ENCODE peak calls at places on chromosomes 2 and 18, in four cellular contexts. R is cardiac fibroblast, E is WERI-Rb-1, O is esophagus muscularis mucosa. Z is an unnamed sample.

GRCh38 chr2:100529176-100529575 is 33.6 kb upstream of the PDCL3 start:
- DNase-seq in E (no peak), R (no peak), O (no peak), Z (no peak)

GRCh38 chr2:207491086-207491485 is 38.7 kb upstream of the CREB1 start:
- DNase-seq in E (no peak), O (peak; percentile 29), R (no peak), Z (no peak)

GRCh38 chr2:47173986-47174730 is 19.1 kb upstream of the STPG4 start:
- DNase-seq in O (no peak), R (no peak), E (no peak), Z (no peak)

GRCh38 chr2:96895709-96896651 is 26.1 kb upstream of the SEMA4C start:
- DNase-seq in E (peak; percentile 37), O (no peak), R (no peak), Z (peak; percentile 72)

GRCh38 chr2:58535994-58536393 is 294.9 kb upstream of the FANCL start:
- DNase-seq in E (no peak), R (no peak), O (no peak), Z (no peak)

GRCh38 chr2:6452702-6453481 is 412.8 kb downstream of the CMPK2 start:
- DNase-seq in O (no peak), R (no peak), E (no peak), Z (peak; percentile 38)

GRCh38 chr2:46315103-46315890 is 18.1 kb downstream of the EPAS1 start:
- DNase-seq in O (peak; percentile 96), E (no peak), R (peak; percentile 98), Z (peak; percentile 97)

GRCh38 chr2:235685024-235685721 is 191.3 kb downstream of the AGAP1 start:
- DNase-seq in E (no peak), R (peak; percentile 41), O (no peak), Z (no peak)

GRCh38 chr2:27212626-27213471 is 781 bp upstream of the SLC5A6 start:
- DNase-seq in E (peak; percentile 22), R (peak; percentile 71), O (no peak), Z (peak; percentile 56)

GRCh38 chr2:239313776-239314175 is 87.0 kb downstream of the HDAC4 start:
- DNase-seq in O (no peak), R (no peak), E (no peak), Z (no peak)

GRCh38 chr2:233247744-233248143 is 3.7 kb upstream of the ATG16L1 start:
- DNase-seq in E (no peak), O (no peak), R (no peak), Z (peak; percentile 99)

GRCh38 chr2:240211096-240211495 is 70.6 kb upstream of the OTOS start:
- DNase-seq in E (no peak), O (no peak), R (no peak), Z (no peak)

GRCh38 chr2:198116652-198117175 is 312.3 kb downstream of the PLCL1 start:
- DNase-seq in E (no peak), R (peak; percentile 65), O (no peak), Z (no peak)

GRCh38 chr2:55986700-55987440 is 63.3 kb upstream of the EFEMP1 start:
- DNase-seq in E (no peak), O (no peak), R (peak; percentile 58), Z (peak; percentile 5)

GRCh38 chr2:190404487-190404886 is 3.7 kb upstream of the MFSD6 start:
- DNase-seq in E (no peak), R (peak; percentile 29), O (no peak), Z (peak; percentile 90)

GRCh38 chr2:188580738-188581137 is 289.1 kb downstream of the GULP1 start:
- DNase-seq in O (no peak), R (no peak), E (no peak), Z (peak; percentile 32)

GRCh38 chr18:62802523-62802922 is 87.2 kb downstream of the PHLPP1 start:
- DNase-seq in O (no peak), R (peak; percentile 37), E (no peak), Z (peak; percentile 27)
- TF ChIP-seq CTCF in O (peak; percentile 20), R (peak; percentile 8), E (no peak), Z (peak; percentile 35)

GRCh38 chr2:67846341-67847070 is 216.3 kb downstream of the C1D start:
- DNase-seq in E (peak; percentile 68), O (peak; percentile 97), R (peak; percentile 97), Z (peak; percentile 98)
- H3K4me3 ChIP-seq in E (no peak overlapping the region), O (peak overlapping the region; percentile 33), R (no peak overlapping the region), Z (no peak overlapping the region)

DNA sequence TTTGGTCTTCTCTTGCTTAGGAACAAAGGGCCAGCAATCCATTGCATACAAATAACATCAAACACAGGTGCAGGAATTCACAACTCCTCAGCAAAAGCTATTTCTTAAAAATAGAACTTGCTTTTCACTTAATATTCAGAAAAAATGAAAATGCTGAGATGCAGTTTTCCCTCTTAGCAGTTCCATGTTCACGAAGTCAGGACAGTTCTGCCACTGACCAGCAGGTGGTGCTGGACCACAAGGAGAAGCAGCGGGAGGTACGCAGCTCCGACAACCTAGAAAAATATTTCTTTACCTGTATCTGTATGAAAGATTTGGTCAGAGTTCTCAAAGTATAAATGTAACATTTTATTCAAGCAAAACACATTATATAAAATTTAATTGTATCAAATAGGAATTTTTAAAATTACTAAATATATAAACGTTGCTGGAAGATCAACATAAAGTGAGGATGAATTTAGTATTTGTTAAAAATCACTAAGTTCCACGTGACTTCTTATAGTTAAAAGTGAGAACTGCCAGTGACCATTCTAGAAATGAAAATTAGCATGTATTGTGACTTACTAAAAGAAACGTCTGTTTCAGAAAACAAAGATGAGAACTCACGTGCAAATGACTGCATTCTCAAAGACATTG is 48.8 kb downstream of the ADNP2 start:
- DNase-seq in E (peak; percentile 82), R (peak; percentile 82), O (no peak), Z (peak; percentile 83)
- TF ChIP-seq CTCF in E (peak; percentile 88), R (peak; percentile 98), O (peak; percentile 94), Z (peak; percentile 99)

GRCh38 chr2:98703738-98704137 is 27.2 kb downstream of the MGAT4A start:
- DNase-seq in O (no peak), R (no peak), E (no peak), Z (no peak)
- H3K4me3 ChIP-seq in O (no peak overlapping the region), R (no peak overlapping the region), E (no peak overlapping the region), Z (no peak overlapping the region)

DNA sequence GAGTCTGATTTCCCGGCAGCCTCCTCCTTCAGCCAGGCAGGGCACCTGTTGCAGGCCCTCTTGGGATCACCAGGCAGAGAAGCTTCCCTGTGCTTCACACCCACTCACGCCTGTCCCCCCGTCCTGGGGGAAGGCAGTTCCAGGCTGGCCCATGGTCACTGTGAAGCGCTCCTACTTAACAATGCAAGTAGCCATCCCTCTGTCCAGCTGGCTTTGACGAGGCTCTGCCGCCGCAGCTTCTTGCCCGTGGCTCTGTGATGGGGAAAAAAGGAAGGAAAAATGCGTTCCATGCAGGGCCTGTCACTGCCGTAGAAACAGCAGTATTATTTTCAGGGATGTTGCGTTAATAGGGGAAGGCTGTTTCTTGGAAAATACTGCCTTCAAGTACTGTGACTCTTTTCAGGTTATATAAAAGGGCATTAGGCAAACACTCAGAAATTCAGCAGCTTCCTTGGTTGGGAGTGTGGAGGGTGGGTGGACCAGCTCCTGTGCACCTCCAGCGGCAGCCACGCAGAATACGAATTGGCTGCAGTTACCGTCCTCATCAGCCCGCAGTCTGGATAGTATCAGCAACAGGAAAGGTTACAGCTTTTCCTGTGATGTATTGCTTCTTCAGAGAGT is 232.3 kb downstream of the KLHL29 start:
- DNase-seq in O (no peak), E (no peak), R (peak; percentile 87), Z (no peak)
- TF ChIP-seq CTCF in O (peak; percentile 69), E (no peak), R (peak; percentile 47), Z (peak; percentile 32)

GRCh38 chr2:200786423-200786822 is 25.3 kb upstream of the BZW1 start:
- DNase-seq in E (no peak), O (no peak), R (peak; percentile 62), Z (peak; percentile 39)
- H3K4me3 ChIP-seq in E (no peak overlapping the region), O (no peak overlapping the region), R (no peak overlapping the region), Z (no peak overlapping the region)

DNA sequence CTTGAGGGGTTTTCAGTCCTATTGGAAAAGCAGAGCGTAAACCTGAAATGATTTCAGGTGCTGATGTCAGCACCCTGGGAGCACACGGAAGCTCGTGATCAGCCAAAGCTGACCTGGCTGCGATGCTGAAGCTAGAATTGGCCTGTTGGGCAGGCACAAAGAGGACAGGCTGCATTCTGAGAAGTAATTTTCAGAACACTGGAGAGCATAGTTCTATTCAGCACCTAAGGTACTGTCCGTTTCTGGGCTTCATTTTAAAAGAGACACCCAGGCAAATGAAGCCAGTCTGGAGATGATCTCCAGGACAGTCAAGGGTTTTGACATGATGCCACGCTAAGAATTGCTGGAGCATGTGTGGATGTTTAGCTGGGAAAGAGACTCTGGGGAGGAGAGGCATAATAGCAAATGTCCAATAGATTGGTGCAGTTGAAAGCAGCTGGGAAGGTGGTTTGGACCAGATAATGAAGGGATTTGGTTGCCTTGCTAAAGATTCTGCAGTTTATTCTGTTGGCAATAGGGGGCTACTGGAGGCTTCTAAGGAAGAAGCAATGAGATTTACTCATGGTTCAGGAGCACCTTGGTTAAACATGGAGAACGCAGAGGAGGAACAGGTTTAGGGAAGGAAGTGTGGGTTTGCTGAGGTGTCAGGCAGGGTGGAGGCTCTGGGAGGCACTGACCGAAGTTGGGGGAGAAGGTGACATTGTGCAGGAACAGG is 86.6 kb downstream of the ACOXL start:
- DNase-seq in O (no peak), R (no peak), E (no peak), Z (no peak)
- TF ChIP-seq CTCF in O (no peak), R (peak; percentile 20), E (no peak), Z (no peak)

Z was measured in epithelial cell of esophagus.